ENCODE peak calls at places on chromosome 2, in eight cellular contexts. One of them, this sample, is unnamed.

GRCh38 chr2:54015809-54016703 is 45.3 kb upstream of the PSME4 start:
- DNase-seq in NCI-H1092: no peak
- DNase-seq in aorta: no peak
- DNase-seq in T-helper 1 cell: no peak
- DNase-seq in heart right ventricle: no peak
- DNase-seq in T47D: no peak
- DNase-seq in activated CD4-positive, CD25-positive, alpha-beta regulatory T cell: no peak
- DNase-seq in ELF-1: no peak
- DNase-seq in this sample: no peak

GRCh38 chr2:289362-290089 is 1.6 kb upstream of the ALKAL2 start:
- DNase-seq in aorta: peak
- DNase-seq in ELF-1: peak
- DNase-seq in NCI-H1092: no peak
- DNase-seq in T-helper 1 cell: no peak
- DNase-seq in activated CD4-positive, CD25-positive, alpha-beta regulatory T cell: no peak
- DNase-seq in T47D: peak
- DNase-seq in heart right ventricle: no peak
- DNase-seq in this sample: peak

GRCh38 chr2:224126001-224126400 is 86.9 kb upstream of the SERPINE2 start:
- DNase-seq in heart right ventricle: peak
- DNase-seq in ELF-1: peak
- DNase-seq in activated CD4-positive, CD25-positive, alpha-beta regulatory T cell: no peak
- DNase-seq in aorta: no peak
- DNase-seq in T47D: no peak
- DNase-seq in NCI-H1092: no peak
- DNase-seq in T-helper 1 cell: no peak
- DNase-seq in this sample: no peak

GRCh38 chr2:162344617-162344950 is 652 bp downstream of the GCA start:
- DNase-seq in T47D: no peak
- DNase-seq in heart right ventricle: no peak
- DNase-seq in ELF-1: no peak
- DNase-seq in T-helper 1 cell: no peak
- DNase-seq in NCI-H1092: no peak
- DNase-seq in aorta: no peak
- DNase-seq in activated CD4-positive, CD25-positive, alpha-beta regulatory T cell: no peak
- DNase-seq in this sample: no peak

GRCh38 chr2:222250313-222250712 is 48.5 kb downstream of the PAX3 start:
- DNase-seq in ELF-1: no peak
- DNase-seq in heart right ventricle: no peak
- DNase-seq in activated CD4-positive, CD25-positive, alpha-beta regulatory T cell: no peak
- DNase-seq in NCI-H1092: no peak
- DNase-seq in T-helper 1 cell: no peak
- DNase-seq in T47D: no peak
- DNase-seq in aorta: no peak
- DNase-seq in this sample: no peak

GRCh38 chr2:241895427-241895731 is 25.9 kb downstream of the RTP5 start:
- DNase-seq in aorta: no peak
- DNase-seq in NCI-H1092: no peak
- DNase-seq in ELF-1: no peak
- DNase-seq in T47D: no peak
- DNase-seq in activated CD4-positive, CD25-positive, alpha-beta regulatory T cell: no peak
- DNase-seq in T-helper 1 cell: no peak
- DNase-seq in heart right ventricle: no peak
- DNase-seq in this sample: no peak

GRCh38 chr2:100640329-100641114 is 77.7 kb downstream of the PDCL3 start:
- DNase-seq in ELF-1: no peak
- DNase-seq in activated CD4-positive, CD25-positive, alpha-beta regulatory T cell: no peak
- DNase-seq in T47D: no peak
- DNase-seq in aorta: no peak
- DNase-seq in NCI-H1092: no peak
- DNase-seq in T-helper 1 cell: no peak
- DNase-seq in heart right ventricle: no peak
- DNase-seq in this sample: no peak

GRCh38 chr2:21251216-21251971 is 127.6 kb downstream of the TDRD15 start:
- DNase-seq in heart right ventricle: no peak
- DNase-seq in T47D: no peak
- DNase-seq in aorta: no peak
- DNase-seq in activated CD4-positive, CD25-positive, alpha-beta regulatory T cell: no peak
- DNase-seq in ELF-1: no peak
- DNase-seq in T-helper 1 cell: no peak
- DNase-seq in NCI-H1092: peak
- DNase-seq in this sample: no peak

GRCh38 chr2:226551522-226552250 is 247.9 kb downstream of the IRS1 start:
- DNase-seq in T47D: no peak
- DNase-seq in NCI-H1092: no peak
- DNase-seq in aorta: no peak
- DNase-seq in T-helper 1 cell: no peak
- DNase-seq in heart right ventricle: no peak
- DNase-seq in activated CD4-positive, CD25-positive, alpha-beta regulatory T cell: no peak
- DNase-seq in ELF-1: peak
- DNase-seq in this sample: no peak

GRCh38 chr2:210461401-210461800 is 15.2 kb downstream of the LANCL1 start:
- DNase-seq in aorta: no peak
- DNase-seq in activated CD4-positive, CD25-positive, alpha-beta regulatory T cell: no peak
- DNase-seq in heart right ventricle: no peak
- DNase-seq in NCI-H1092: no peak
- DNase-seq in ELF-1: no peak
- DNase-seq in T47D: no peak
- DNase-seq in T-helper 1 cell: no peak
- DNase-seq in this sample: no peak

GRCh38 chr2:237675326-237675725 is 47.9 kb downstream of the LRRFIP1 start:
- DNase-seq in T47D: no peak
- DNase-seq in activated CD4-positive, CD25-positive, alpha-beta regulatory T cell: no peak
- DNase-seq in heart right ventricle: no peak
- DNase-seq in NCI-H1092: no peak
- DNase-seq in ELF-1: no peak
- DNase-seq in aorta: no peak
- DNase-seq in T-helper 1 cell: no peak
- DNase-seq in this sample: no peak

GRCh38 chr2:143607446-143608110 is 478.4 kb downstream of the ARHGAP15 start:
- DNase-seq in T-helper 1 cell: no peak
- DNase-seq in ELF-1: peak
- DNase-seq in T47D: no peak
- DNase-seq in NCI-H1092: no peak
- DNase-seq in activated CD4-positive, CD25-positive, alpha-beta regulatory T cell: no peak
- DNase-seq in heart right ventricle: no peak
- DNase-seq in aorta: no peak
- DNase-seq in this sample: no peak

GRCh38 chr2:168801961-168802824 is at the start of gene NOSTRIN:
- DNase-seq in ELF-1: peak
- DNase-seq in T47D: no peak
- DNase-seq in T-helper 1 cell: no peak
- DNase-seq in activated CD4-positive, CD25-positive, alpha-beta regulatory T cell: no peak
- DNase-seq in aorta: no peak
- DNase-seq in heart right ventricle: no peak
- DNase-seq in NCI-H1092: no peak
- DNase-seq in this sample: no peak

GRCh38 chr2:152505495-152505906 is 170.5 kb downstream of the FMNL2 start:
- DNase-seq in T47D: no peak
- DNase-seq in heart right ventricle: peak
- DNase-seq in activated CD4-positive, CD25-positive, alpha-beta regulatory T cell: no peak
- DNase-seq in aorta: peak
- DNase-seq in NCI-H1092: no peak
- DNase-seq in ELF-1: no peak
- DNase-seq in T-helper 1 cell: no peak
- DNase-seq in this sample: no peak

GRCh38 chr2:147108553-147108952 is 736.3 kb upstream of the ACVR2A start:
- DNase-seq in T-helper 1 cell: no peak
- DNase-seq in activated CD4-positive, CD25-positive, alpha-beta regulatory T cell: no peak
- DNase-seq in T47D: no peak
- DNase-seq in NCI-H1092: no peak
- DNase-seq in aorta: no peak
- DNase-seq in ELF-1: no peak
- DNase-seq in heart right ventricle: no peak
- DNase-seq in this sample: no peak

GRCh38 chr2:201696151-201696659 is 2.2 kb downstream of the MPP4 start:
- DNase-seq in T47D: no peak
- DNase-seq in aorta: no peak
- DNase-seq in ELF-1: no peak
- DNase-seq in NCI-H1092: no peak
- DNase-seq in activated CD4-positive, CD25-positive, alpha-beta regulatory T cell: no peak
- DNase-seq in T-helper 1 cell: no peak
- DNase-seq in heart right ventricle: no peak
- DNase-seq in this sample: no peak

GRCh38 chr2:109129356-109129920 is 433 bp downstream of the SH3RF3 start:
- DNase-seq in heart right ventricle: peak
- DNase-seq in ELF-1: peak
- DNase-seq in T-helper 1 cell: no peak
- DNase-seq in NCI-H1092: no peak
- DNase-seq in T47D: no peak
- DNase-seq in aorta: peak
- DNase-seq in activated CD4-positive, CD25-positive, alpha-beta regulatory T cell: no peak
- DNase-seq in this sample: no peak

GRCh38 chr2:220509921-220510320 is 882.5 kb downstream of the SLC4A3 start:
- DNase-seq in T47D: no peak
- DNase-seq in ELF-1: no peak
- DNase-seq in aorta: no peak
- DNase-seq in heart right ventricle: no peak
- DNase-seq in NCI-H1092: no peak
- DNase-seq in activated CD4-positive, CD25-positive, alpha-beta regulatory T cell: no peak
- DNase-seq in T-helper 1 cell: no peak
- DNase-seq in this sample: no peak

GRCh38 chr2:128535928-128536327 is 217.3 kb upstream of the HS6ST1 start:
- DNase-seq in NCI-H1092: no peak
- DNase-seq in T47D: no peak
- DNase-seq in ELF-1: peak
- DNase-seq in heart right ventricle: no peak
- DNase-seq in activated CD4-positive, CD25-positive, alpha-beta regulatory T cell: no peak
- DNase-seq in aorta: no peak
- DNase-seq in T-helper 1 cell: no peak
- DNase-seq in this sample: no peak

GRCh38 chr2:6828299-6828584 is 37.5 kb downstream of the CMPK2 start:
- DNase-seq in T47D: no peak
- DNase-seq in ELF-1: no peak
- DNase-seq in NCI-H1092: no peak
- DNase-seq in activated CD4-positive, CD25-positive, alpha-beta regulatory T cell: no peak
- DNase-seq in aorta: no peak
- DNase-seq in T-helper 1 cell: no peak
- DNase-seq in heart right ventricle: no peak
- DNase-seq in this sample: no peak

GRCh38 chr2:140929866-140930265 is 1201.0 kb downstream of the LRP1B start:
- DNase-seq in heart right ventricle: no peak
- DNase-seq in NCI-H1092: no peak
- DNase-seq in T47D: no peak
- DNase-seq in aorta: no peak
- DNase-seq in ELF-1: no peak
- DNase-seq in activated CD4-positive, CD25-positive, alpha-beta regulatory T cell: no peak
- DNase-seq in T-helper 1 cell: no peak
- DNase-seq in this sample: no peak

GRCh38 chr2:225670111-225670974 is 270.8 kb downstream of the NYAP2 start:
- DNase-seq in NCI-H1092: no peak
- DNase-seq in aorta: no peak
- DNase-seq in heart right ventricle: no peak
- DNase-seq in T47D: no peak
- DNase-seq in ELF-1: no peak
- DNase-seq in T-helper 1 cell: no peak
- DNase-seq in activated CD4-positive, CD25-positive, alpha-beta regulatory T cell: no peak
- DNase-seq in this sample: no peak